ENCODE peak calls at places on chromosomes 12 and 14, in four cellular contexts. H, G, J and A are unnamed samples.

GRCh38 chr12:87127272-87127671 is 871.1 kb upstream of the MGAT4C start:
- DNase-seq in H (no peak), G (peak; percentile 80), J (no peak), A (no peak)

GRCh38 chr12:98743362-98743953 is 98.4 kb downstream of the APAF1 start:
- DNase-seq in H (peak; percentile 60), G (peak; percentile 26), J (no peak), A (no peak)

GRCh38 chr14:72863216-72864006 is 30.5 kb downstream of the DPF3 start:
- DNase-seq in H (no peak), G (peak; percentile 44), J (peak; percentile 61), A (no peak)

GRCh38 chr12:129772463-129773169 is 131.2 kb downstream of the TMEM132D start:
- DNase-seq in H (no peak), G (no peak), J (no peak), A (no peak)

GRCh38 chr12:109489955-109490565 is 12.6 kb downstream of the UBE3B start:
- DNase-seq in H (no peak), G (no peak), J (no peak), A (no peak)

GRCh38 chr12:65188179-65188709 is 18.9 kb downstream of the LEMD3 start:
- DNase-seq in H (no peak), G (no peak), J (peak; percentile 20), A (no peak)

GRCh38 chr14:102323102-102323501 is 3.6 kb downstream of the ZNF839 start:
- DNase-seq in H (peak; percentile 65), G (peak; percentile 96), J (peak; percentile 32), A (peak; percentile 77)

GRCh38 chr12:6225630-6226001 is 25.4 kb downstream of the CD9 start:
- DNase-seq in H (no peak), G (peak; percentile 61), J (no peak), A (no peak)

DNA sequence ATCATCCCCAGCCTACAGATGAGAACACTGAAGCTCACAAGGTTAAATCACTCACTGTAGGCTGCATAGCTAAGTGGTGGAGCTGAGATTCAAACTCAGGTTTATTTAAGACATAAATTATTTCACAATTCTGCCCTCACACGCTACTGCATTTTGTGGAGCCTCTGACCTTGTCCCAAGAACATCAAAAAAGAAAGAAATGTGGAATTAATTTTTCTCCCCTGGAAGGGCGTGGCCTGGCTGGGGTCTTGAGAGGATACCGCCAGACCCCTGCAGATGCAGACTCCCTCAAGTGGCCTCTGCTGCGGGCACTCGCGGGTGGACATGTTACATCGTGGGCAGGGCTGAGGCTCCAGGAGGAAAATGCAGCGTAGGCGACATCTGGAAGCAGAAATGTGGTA is 40.6 kb downstream of the LTBP2 start:
- DNase-seq in H (no peak), G (peak; percentile 85), J (no peak), A (peak; percentile 76)
- H3K4me1 ChIP-seq in H (no peaks in the 10 kb centered on the region), G (peaks cover 83% of the 10 kb centered on the region), J (no peaks in the 10 kb centered on the region), A (peaks cover 96% of the 10 kb centered on the region)

GRCh38 chr14:104658325-104658712 is 31.1 kb upstream of the INF2 start:
- DNase-seq in H (no peak), G (no peak), J (no peak), A (no peak)
- H3F3A ChIP-seq in H (no peaks in the 10 kb centered on the region), G (no peaks in the 10 kb centered on the region), J (no peaks in the 10 kb centered on the region), A (no peaks in the 10 kb centered on the region)

GRCh38 chr14:61558271-61558670 is 137.0 kb upstream of the HIF1A start:
- DNase-seq in H (no peak), G (no peak), J (no peak), A (no peak)
- H3K4me1 ChIP-seq in H (peaks cover 19% of the 10 kb centered on the region), G (peaks cover 67% of the 10 kb centered on the region), J (no peaks in the 10 kb centered on the region), A (peaks cover 78% of the 10 kb centered on the region)

GRCh38 chr12:53347905-53348304 is 11.8 kb upstream of the SP7 start:
- DNase-seq in H (no peak), G (no peak), J (no peak), A (no peak)
- H3F3A ChIP-seq in H (peaks cover 23% of the 10 kb centered on the region), G (peaks cover 19% of the 10 kb centered on the region), J (peaks cover 4% of the 10 kb centered on the region), A (peaks cover 18% of the 10 kb centered on the region)